ENCODE peak calls at places on chromosomes 2 and 18, in seven cellular contexts. V is IMR-90, A is H9, P is trophoblast cell, Z is mesenchymal stem cell, M is neuronal stem cell, B is mesendoderm. T is an unnamed sample.

GRCh38 chr2:15588329-15588919 is 3.2 kb upstream of the DDX1 start:
- DNase-seq in V (peak; percentile 54), A (peak; percentile 52), P (peak; percentile 74), Z (peak; percentile 68), M (peak; percentile 51), B (peak; percentile 67), T (peak; percentile 3)

GRCh38 chr2:32489061-32489460 is 132.2 kb downstream of the BIRC6 start:
- DNase-seq in V (no peak), A (no peak), P (no peak), Z (no peak), M (no peak), B (no peak), T (no peak)

GRCh38 chr2:213995400-213996105 is 415.3 kb upstream of the VWC2L start:
- DNase-seq in V (peak; percentile 94), A (no peak), P (peak; percentile 17), Z (peak; percentile 61), M (no peak), B (no peak), T (no peak)

GRCh38 chr2:127577973-127578372 is 42.5 kb downstream of the MYO7B start:
- DNase-seq in V (no peak), A (no peak), P (no peak), Z (no peak), M (no peak), B (no peak), T (no peak)

GRCh38 chr2:206084468-206084869 is 1.5 kb downstream of the INO80D start:
- DNase-seq in V (peak; percentile 82), A (peak; percentile 88), P (peak; percentile 49), Z (peak; percentile 89), M (peak; percentile 61), B (peak; percentile 95), T (no peak)

GRCh38 chr2:8168876-8169275 is 513.0 kb upstream of the ID2 start:
- DNase-seq in V (peak; percentile 25), A (no peak), P (no peak), Z (no peak), M (no peak), B (no peak), T (no peak)

GRCh38 chr18:76390452-76391035 is 104.5 kb downstream of the ZNF516 start:
- DNase-seq in V (no peak), A (no peak), P (no peak), Z (no peak), M (no peak), B (no peak), T (no peak)

GRCh38 chr18:62850619-62851306 is 135.4 kb downstream of the PHLPP1 start:
- DNase-seq in V (no peak), A (no peak), P (no peak), Z (no peak), M (no peak), B (no peak), T (no peak)

GRCh38 chr18:73768043-73768442 is 379.6 kb downstream of the FBXO15 start:
- DNase-seq in V (no peak), A (no peak), P (no peak), Z (no peak), M (no peak), B (no peak), T (no peak)

GRCh38 chr2:3633982-3634630 is 23.9 kb upstream of the ALLC start:
- DNase-seq in V (no peak), A (peak; percentile 25), P (no peak), Z (no peak), M (no peak), B (no peak), T (peak; percentile 41)

GRCh38 chr2:197515277-197515797 is 529 bp upstream of the MOB4 start:
- DNase-seq in V (peak; percentile 31), A (no peak), P (no peak), Z (peak; percentile 65), M (peak; percentile 6), B (no peak), T (no peak)

GRCh38 chr2:19731040-19731439 is 170.7 kb downstream of the TTC32 start:
- DNase-seq in V (peak; percentile 42), A (no peak), P (no peak), Z (no peak), M (no peak), B (no peak), T (no peak)

GRCh38 chr2:222884114-222884764 is 23.4 kb downstream of the ACSL3 start:
- DNase-seq in V (no peak), A (no peak), P (peak; percentile 86), Z (peak; percentile 49), M (no peak), B (no peak), T (no peak)

GRCh38 chr2:89763581-89764485 is 1072.4 kb downstream of the RPIA start:
- DNase-seq in V (no peak), A (no peak), P (no peak), Z (no peak), M (no peak), B (no peak), T (no peak)

DNA sequence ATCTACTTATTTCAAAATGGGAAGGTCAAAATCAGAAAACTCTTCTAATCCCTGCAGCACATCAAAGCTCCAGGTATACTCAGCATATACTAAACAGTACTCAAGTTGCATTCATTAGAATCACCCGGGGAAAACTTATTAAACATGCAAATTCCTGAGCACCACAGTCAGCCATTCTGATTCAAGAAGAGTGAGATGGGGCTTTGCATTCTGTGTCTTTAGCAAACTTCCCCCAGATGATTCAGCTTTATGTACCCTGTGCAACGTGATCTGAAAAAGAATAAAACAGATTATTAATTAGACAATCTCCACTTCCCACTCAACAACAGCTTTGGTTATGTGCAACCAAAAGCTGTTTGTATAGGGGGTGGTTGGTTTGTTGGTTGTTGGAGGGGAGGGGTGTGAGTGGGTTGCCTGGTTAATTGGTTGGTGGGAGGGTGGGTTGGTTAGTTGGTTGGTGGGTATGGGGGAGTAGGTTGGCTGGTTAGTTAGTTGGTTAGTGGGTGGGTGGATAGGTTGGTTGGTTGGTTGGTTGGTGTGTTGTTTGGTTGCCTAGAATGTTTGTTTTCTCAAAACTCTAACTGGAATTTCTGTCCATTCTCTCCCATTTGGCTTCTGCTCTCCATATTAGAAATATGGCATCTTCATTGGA is 112.5 kb upstream of the AGAP1 start:
- DNase-seq in V (peak; percentile 44), A (no peak), P (no peak), Z (no peak), M (no peak), B (no peak), T (no peak)
- H4K8ac ChIP-seq in V (no peak overlapping the region), A (no peak overlapping the region), P (no peak overlapping the region), Z (no peak overlapping the region), M (no peak overlapping the region), B (no peak overlapping the region), T (no peak overlapping the region)

GRCh38 chr2:54047076-54047475 is 68.3 kb upstream of the ACYP2 start:
- DNase-seq in V (no peak), A (no peak), P (no peak), Z (no peak), M (no peak), B (no peak), T (no peak)

GRCh38 chr2:54047658-54048057 is 67.8 kb upstream of the ACYP2 start:
- DNase-seq in V (no peak), A (no peak), P (no peak), Z (no peak), M (no peak), B (no peak), T (no peak)

GRCh38 chr2:54050445-54050844 is 65.0 kb upstream of the ACYP2 start:
- DNase-seq in V (no peak), A (no peak), P (no peak), Z (no peak), M (no peak), B (no peak), T (no peak)

GRCh38 chr2:54052825-54053718 is 62.3 kb upstream of the ACYP2 start:
- DNase-seq in V (no peak), A (no peak), P (no peak), Z (peak; percentile 7), M (no peak), B (peak; percentile 51), T (no peak)

DNA sequence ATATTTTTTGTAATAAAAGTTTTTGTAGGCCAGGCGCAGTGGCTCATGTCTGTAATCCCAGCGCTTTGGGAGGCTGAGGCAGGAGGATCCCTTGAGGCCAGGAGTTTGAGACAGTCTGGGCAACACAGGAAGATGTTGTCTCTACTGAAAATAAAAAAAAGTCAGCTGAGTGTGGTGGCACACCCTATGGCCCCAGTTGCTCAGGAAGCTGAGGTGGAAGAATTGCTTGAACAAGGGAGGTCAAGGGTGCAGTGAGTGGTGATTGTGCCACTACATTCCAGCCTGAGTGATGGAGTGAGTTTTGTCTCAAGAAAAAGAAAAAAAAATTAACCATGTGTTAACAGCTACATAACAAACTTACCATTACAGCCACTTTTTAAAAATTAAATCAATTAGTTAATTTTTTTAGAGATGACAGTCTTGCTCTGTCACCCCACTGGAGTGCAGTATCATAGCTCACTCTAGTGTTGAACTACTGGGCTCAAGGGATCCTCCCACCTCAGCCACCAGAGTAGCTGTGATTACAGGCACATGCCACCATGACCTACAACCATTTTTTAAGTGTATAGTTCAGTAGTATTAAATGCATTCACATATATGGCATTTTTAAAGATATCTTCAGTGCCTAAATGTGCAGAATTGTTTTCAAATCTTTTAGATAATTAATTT is 67.2 kb upstream of the ACYP2 start:
- DNase-seq in V (no peak), A (no peak), P (no peak), Z (no peak), M (no peak), B (no peak), T (no peak)
- H4K8ac ChIP-seq in V (no peak overlapping the region), A (no peak overlapping the region), P (no peak overlapping the region), Z (no peak overlapping the region), M (no peak overlapping the region), B (no peak overlapping the region), T (no peak overlapping the region)

DNA sequence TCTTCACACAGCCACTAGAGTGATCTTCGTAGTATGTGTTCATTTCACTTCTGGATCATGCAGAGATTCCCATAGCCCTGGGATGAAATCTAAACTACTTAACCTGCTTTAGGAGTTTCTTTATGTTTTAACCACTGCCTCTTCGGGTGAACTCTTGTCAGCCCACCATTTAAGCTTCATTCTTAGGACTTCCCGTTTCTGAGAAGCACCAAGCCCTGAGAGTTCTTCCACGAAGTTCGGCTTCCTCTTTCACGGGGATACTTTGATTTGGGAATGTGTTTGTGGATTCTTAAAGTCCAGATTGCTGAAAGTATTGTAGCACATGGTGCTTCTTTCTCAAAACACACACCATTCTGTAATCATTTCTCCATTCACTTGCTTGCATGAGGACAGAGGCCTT is 205.0 kb downstream of the UBE2E3 start:
- DNase-seq in V (no peak), A (no peak), P (no peak), Z (no peak), M (no peak), B (no peak), T (no peak)
- H4K8ac ChIP-seq in V (no peak overlapping the region), A (no peak overlapping the region), P (no peak overlapping the region), Z (no peak overlapping the region), M (no peak overlapping the region), B (no peak overlapping the region), T (no peak overlapping the region)

GRCh38 chr2:235614176-235614860 is 120.5 kb downstream of the AGAP1 start:
- DNase-seq in V (no peak), A (no peak), P (no peak), Z (no peak), M (no peak), B (no peak), T (no peak)
- H4K8ac ChIP-seq in V (no peak overlapping the region), A (no peak overlapping the region), P (no peak overlapping the region), Z (no peak overlapping the region), M (no peak overlapping the region), B (no peak overlapping the region), T (no peak overlapping the region)

GRCh38 chr2:25269234-25269633 is 72.5 kb downstream of the DNMT3A start:
- DNase-seq in V (no peak), A (no peak), P (no peak), Z (no peak), M (no peak), B (no peak), T (no peak)
- H4K8ac ChIP-seq in V (no peak overlapping the region), A (no peak overlapping the region), P (no peak overlapping the region), Z (no peak overlapping the region), M (no peak overlapping the region), B (no peak overlapping the region), T (no peak overlapping the region)

T was measured in H1.